ENCODE peak calls at places on chromosomes 13 and 19, in four cellular contexts. K is ovary, P is astrocyte, N is prostate gland. U is an unnamed sample.

GRCh38 chr13:30685320-30685859 is 50.0 kb upstream of the ALOX5AP start:
- DNase-seq in K (no peak), P (no peak), N (no peak), U (no peak)

GRCh38 chr13:34040863-34041262 is 222.9 kb downstream of the RFC3 start:
- DNase-seq in K (no peak), P (peak; percentile 59), N (no peak), U (no peak)

GRCh38 chr19:43570174-43570791 is 5.0 kb downstream of the XRCC1 start:
- DNase-seq in K (no peak), P (no peak), N (no peak), U (peak; percentile 26)

GRCh38 chr19:29687244-29687896 is 22.1 kb downstream of the PLEKHF1 start:
- DNase-seq in K (peak; percentile 78), P (peak; percentile 99), N (no peak), U (no peak)

GRCh38 chr13:97079726-97080125 is 85.5 kb upstream of the OXGR1 start:
- DNase-seq in K (no peak), P (no peak), N (no peak), U (no peak)

GRCh38 chr19:6718741-6719539 is 1.5 kb downstream of the C3 start:
- DNase-seq in K (peak; percentile 69), P (no peak), N (no peak), U (peak; percentile 50)

GRCh38 chr13:43023244-43023931 is at the start of gene DNAJC15:
- DNase-seq in K (peak; percentile 46), P (peak; percentile 75), N (peak; percentile 58), U (peak; percentile 90)

GRCh38 chr13:30371649-30372265 is 50.5 kb upstream of the UBE2L5 start:
- DNase-seq in K (no peak), P (peak; percentile 58), N (peak; percentile 54), U (peak; percentile 47)

GRCh38 chr13:75645141-75645540 is 9.0 kb downstream of the LMO7 start:
- DNase-seq in K (no peak), P (no peak), N (no peak), U (no peak)

GRCh38 chr13:23433171-23434153 is at the start of gene SACS:
- DNase-seq in K (no peak), P (peak; percentile 69), N (no peak), U (peak; percentile 64)

GRCh38 chr19:53332484-53332883 is 1.1 kb upstream of the ZNF845 start:
- DNase-seq in K (no peak), P (no peak), N (no peak), U (no peak)

GRCh38 chr19:39768811-39769210 is 9.8 kb upstream of the LEUTX start:
- DNase-seq in K (no peak), P (no peak), N (no peak), U (no peak)

GRCh38 chr13:85312071-85312470 is 487.1 kb downstream of the SLITRK6 start:
- DNase-seq in K (no peak), P (no peak), N (no peak), U (no peak)

GRCh38 chr19:10747271-10747670 is 29.4 kb downstream of the DNM2 start:
- DNase-seq in K (no peak), P (no peak), N (no peak), U (no peak)

GRCh38 chr13:103815619-103816018 is 749.4 kb upstream of the SLC10A2 start:
- DNase-seq in K (no peak), P (peak; percentile 57), N (no peak), U (no peak)

GRCh38 chr19:7326105-7326877 is 22.4 kb upstream of the ARHGEF18 start:
- DNase-seq in K (no peak), P (no peak), N (no peak), U (peak; percentile 39)

GRCh38 chr13:100454876-100455275 is 133.7 kb downstream of the GGACT start:
- DNase-seq in K (no peak), P (peak; percentile 68), N (no peak), U (no peak)

GRCh38 chr13:62320129-62320724 is 904.6 kb upstream of the PCDH20 start:
- DNase-seq in K (no peak), P (peak; percentile 33), N (no peak), U (no peak)

GRCh38 chr19:41009700-41010235 is 18.7 kb downstream of the CYP2B6 start:
- DNase-seq in K (no peak), P (no peak), N (no peak), U (no peak)

GRCh38 chr13:98184796-98185195 is 7.7 kb upstream of the RNF113B start:
- DNase-seq in K (no peak), P (peak; percentile 66), N (no peak), U (no peak)

GRCh38 chr13:103133551-103133950 is 67.3 kb upstream of the SLC10A2 start:
- DNase-seq in K (no peak), P (no peak), N (peak; percentile 37), U (peak; percentile 9)

GRCh38 chr13:32530841-32531253 is 7.7 kb downstream of the N4BP2L2 start:
- DNase-seq in K (no peak), P (peak; percentile 63), N (peak; percentile 12), U (no peak)

GRCh38 chr13:51818771-51819511 is 15.0 kb upstream of the DHRS12 start:
- DNase-seq in K (no peak), P (peak; percentile 24), N (no peak), U (no peak)

GRCh38 chr19:3459322-3459881 is 20.9 kb downstream of the SMIM24 start:
- DNase-seq in K (peak; percentile 95), P (peak; percentile 96), N (peak; percentile 40), U (peak; percentile 90)

GRCh38 chr13:67383358-67383757 is 153.2 kb upstream of the PCDH9 start:
- DNase-seq in K (no peak), P (peak; percentile 13), N (no peak), U (peak; percentile 6)

GRCh38 chr13:25180795-25181537 is 8.9 kb upstream of the AMER2 start:
- DNase-seq in K (no peak), P (no peak), N (no peak), U (no peak)

GRCh38 chr13:99322297-99323103 is 15.3 kb upstream of the GPR183 start:
- DNase-seq in K (no peak), P (peak; percentile 92), N (no peak), U (no peak)

GRCh38 chr19:7605490-7606222 is 10.0 kb downstream of the CAMSAP3 start:
- DNase-seq in K (no peak), P (no peak), N (no peak), U (peak; percentile 40)

GRCh38 chr19:16581145-16581970 is 9.1 kb upstream of the SLC35E1 start:
- DNase-seq in K (no peak), P (no peak), N (no peak), U (peak; percentile 46)

GRCh38 chr13:61463027-61463426 is 47.4 kb upstream of the PCDH20 start:
- DNase-seq in K (no peak), P (no peak), N (no peak), U (no peak)

GRCh38 chr13:70703755-70704154 is 595.5 kb upstream of the KLHL1 start:
- DNase-seq in K (no peak), P (peak; percentile 4), N (no peak), U (no peak)

GRCh38 chr19:50327461-50328256 is 1.5 kb downstream of the KCNC3 start:
- DNase-seq in K (no peak), P (no peak), N (no peak), U (no peak)

GRCh38 chr13:26663801-26664200 is 96.8 kb downstream of the GPR12 start:
- DNase-seq in K (no peak), P (no peak), N (no peak), U (no peak)

GRCh38 chr19:15469513-15470297 is 5.4 kb upstream of the RASAL3 start:
- DNase-seq in K (no peak), P (no peak), N (no peak), U (no peak)

DNA sequence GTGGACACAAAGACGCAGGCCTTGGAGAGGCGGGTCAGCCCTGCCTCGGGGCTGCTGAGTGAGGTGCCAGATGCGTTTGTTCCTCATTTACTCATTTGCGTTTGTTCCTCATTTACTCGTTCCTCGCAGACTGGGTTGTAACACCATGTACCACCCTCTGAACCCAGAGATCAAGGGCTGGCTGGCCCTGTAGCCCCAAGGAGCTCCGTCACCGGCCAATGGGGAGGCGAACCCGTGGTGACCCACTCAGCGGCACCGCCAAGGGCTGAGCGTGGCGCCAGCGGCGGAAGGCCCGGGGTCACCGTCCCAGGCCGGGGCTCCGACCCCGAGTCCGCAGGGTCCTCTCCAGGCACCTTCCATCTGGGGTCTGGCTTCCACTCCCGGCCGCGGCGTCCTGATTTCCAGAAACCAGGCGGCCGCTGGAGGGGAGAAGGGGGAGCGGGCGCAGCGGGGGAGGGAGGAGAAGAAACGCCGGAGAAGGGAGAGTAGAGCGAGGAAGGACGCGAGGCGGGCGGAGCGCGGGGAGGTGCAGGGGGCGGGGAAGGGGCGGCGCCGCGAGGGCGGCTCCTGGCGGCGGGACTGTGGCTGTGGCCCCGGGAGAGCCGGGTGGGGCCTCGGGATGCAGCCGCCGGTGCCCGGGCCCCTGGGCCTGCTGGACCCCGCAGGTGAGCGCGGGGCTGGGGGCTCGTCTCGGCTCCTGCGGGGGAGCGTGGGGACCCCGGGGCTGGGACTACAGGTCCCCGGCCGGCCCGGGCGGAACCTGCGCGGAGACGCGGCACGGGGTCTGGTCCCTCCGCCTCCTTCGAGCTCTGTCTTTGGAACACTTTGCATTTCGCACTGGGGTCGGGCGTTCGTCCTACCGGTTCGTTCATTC is at the start of gene TMEM255B:
- DNase-seq in K (peak; percentile 83), P (peak; percentile 30), N (peak; percentile 71), U (peak; percentile 83)
- TF ChIP-seq CTCF in K (no peak), P (no peak), N (peak; percentile 22), U (peak; percentile 31)

GRCh38 chr13:41006296-41006695 is 12.8 kb downstream of the ELF1 start:
- DNase-seq in K (no peak), P (no peak), N (no peak), U (no peak)

GRCh38 chr13:41008349-41008980 is 10.7 kb downstream of the ELF1 start:
- DNase-seq in K (no peak), P (peak; percentile 47), N (no peak), U (no peak)

GRCh38 chr13:41005709-41006108 is 13.4 kb downstream of the ELF1 start:
- DNase-seq in K (no peak), P (no peak), N (no peak), U (no peak)

GRCh38 chr13:41007359-41008118 is 11.6 kb downstream of the ELF1 start:
- DNase-seq in K (no peak), P (no peak), N (no peak), U (no peak)

GRCh38 chr13:41006951-41007350 is 12.2 kb downstream of the ELF1 start:
- DNase-seq in K (no peak), P (no peak), N (no peak), U (no peak)
- H3K4me3 ChIP-seq in K (no peak overlapping the region), P (no peak overlapping the region), N (no peak overlapping the region), U (no peak overlapping the region)

DNA sequence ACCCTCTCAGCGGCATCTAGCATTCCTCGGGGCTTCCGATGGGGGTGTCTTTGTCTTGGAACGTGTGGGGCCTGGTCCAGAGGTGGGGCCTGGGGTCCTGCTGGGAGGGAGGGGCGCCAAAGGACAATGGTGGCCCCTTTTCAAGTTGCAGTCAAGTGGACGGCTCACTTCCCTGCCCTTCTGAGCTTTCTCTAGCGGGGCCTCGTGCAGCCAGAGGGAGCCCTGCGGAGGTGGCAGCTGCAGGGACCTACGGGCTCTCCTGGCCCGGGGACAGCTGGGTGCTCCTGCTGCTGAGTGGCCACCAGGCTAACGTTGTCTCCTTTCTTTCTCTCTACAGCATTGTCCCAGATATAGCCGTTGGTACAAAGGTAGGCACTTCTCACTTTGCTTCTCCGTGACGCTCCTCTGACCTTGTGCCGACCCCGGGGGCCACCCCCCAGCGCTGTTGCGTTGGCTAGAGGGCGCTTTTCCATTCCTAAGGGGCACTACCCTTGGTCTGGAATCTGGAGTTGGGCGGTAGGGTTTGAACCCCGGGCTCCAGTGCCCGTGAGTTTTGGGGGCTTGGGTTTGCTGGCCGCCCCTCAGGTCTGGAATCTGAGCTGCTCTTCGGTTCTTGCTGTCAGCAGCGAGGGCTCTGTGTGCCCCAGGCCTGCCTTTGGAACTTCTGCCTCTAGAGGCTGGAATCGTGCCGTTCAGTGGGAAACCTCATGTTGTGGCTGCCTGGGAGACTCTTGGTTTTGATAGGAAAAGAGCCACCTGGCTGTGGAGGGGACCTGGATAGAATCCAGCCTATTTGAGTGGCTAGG is 2.0 kb downstream of the PTBP1 start:
- DNase-seq in K (no peak), P (peak; percentile 51), N (no peak), U (peak; percentile 65)
- TF ChIP-seq CTCF in K (no peak), P (peak; percentile 13), N (no peak), U (peak; percentile 27)

GRCh38 chr19:1228161-1228560 is 9.6 kb downstream of the CBARP start:
- DNase-seq in K (no peak), P (no peak), N (no peak), U (no peak)
- H3K4me3 ChIP-seq in K (no peak overlapping the region), P (no peak overlapping the region), N (no peak overlapping the region), U (no peak overlapping the region)